ENCODE peak calls at places on chromosomes 4 and X, in seven cellular contexts. One of them, this sample, is unnamed.
A peak's percentile ranks its signal among the peaks of the same experiment; 100 is the strongest.

GRCh38 chr4:173990126-173990878 is 293.2 kb downstream of the FBXO8 start:
- DNase-seq in HepG2: peak; percentile 15
- DNase-seq in HCT116: peak; percentile 24
- DNase-seq in A549: peak; percentile 8
- DNase-seq in K562: no peak
- DNase-seq in H1: peak; percentile 17
- DNase-seq in SK-N-SH: no peak
- DNase-seq in this sample: peak; percentile 46

GRCh38 chr4:182875471-182875870 is 41.7 kb downstream of the DCTD start:
- DNase-seq in H1: no peak
- DNase-seq in K562: no peak
- DNase-seq in SK-N-SH: no peak
- DNase-seq in HCT116: no peak
- DNase-seq in HepG2: no peak
- DNase-seq in A549: no peak
- DNase-seq in this sample: no peak

GRCh38 chr4:53943345-53944085 is 120.9 kb downstream of the CHIC2 start:
- DNase-seq in HCT116: peak; percentile 85
- DNase-seq in HepG2: no peak
- DNase-seq in H1: no peak
- DNase-seq in K562: no peak
- DNase-seq in A549: no peak
- DNase-seq in SK-N-SH: no peak
- DNase-seq in this sample: peak; percentile 69

GRCh38 chr4:26496207-26496783 is 6.0 kb upstream of the CCKAR start:
- DNase-seq in K562: no peak
- DNase-seq in HCT116: no peak
- DNase-seq in HepG2: peak; percentile 13
- DNase-seq in H1: no peak
- DNase-seq in A549: no peak
- DNase-seq in SK-N-SH: no peak
- DNase-seq in this sample: no peak

GRCh38 chr4:136355970-136356369 is 1176.3 kb downstream of the PCDH18 start:
- DNase-seq in HepG2: no peak
- DNase-seq in H1: no peak
- DNase-seq in A549: no peak
- DNase-seq in K562: no peak
- DNase-seq in HCT116: no peak
- DNase-seq in SK-N-SH: no peak
- DNase-seq in this sample: no peak

GRCh38 chr4:183721207-183722081 is 62.4 kb downstream of the TRAPPC11 start:
- DNase-seq in SK-N-SH: peak; percentile 74
- DNase-seq in H1: peak; percentile 10
- DNase-seq in A549: peak; percentile 60
- DNase-seq in K562: no peak
- DNase-seq in HepG2: peak; percentile 96
- DNase-seq in HCT116: no peak
- DNase-seq in this sample: peak; percentile 41

GRCh38 chr4:54659213-54660144 is 1.7 kb downstream of the KIT start:
- DNase-seq in K562: no peak
- DNase-seq in H1: no peak
- DNase-seq in SK-N-SH: peak; percentile 32
- DNase-seq in HCT116: no peak
- DNase-seq in HepG2: no peak
- DNase-seq in A549: no peak
- DNase-seq in this sample: peak; percentile 30

GRCh38 chrX:108018659-108019381 is 26.0 kb upstream of the VSIG1 start:
- DNase-seq in HepG2: no peak
- DNase-seq in SK-N-SH: no peak
- DNase-seq in HCT116: no peak
- DNase-seq in K562: no peak
- DNase-seq in A549: no peak
- DNase-seq in H1: no peak
- DNase-seq in this sample: no peak

GRCh38 chrX:77003956-77004355 is 443.2 kb upstream of the FGF16 start:
- DNase-seq in K562: no peak
- DNase-seq in A549: no peak
- DNase-seq in HepG2: no peak
- DNase-seq in HCT116: no peak
- DNase-seq in H1: no peak
- DNase-seq in SK-N-SH: no peak
- DNase-seq in this sample: no peak

GRCh38 chrX:23884427-23885024 is 23.2 kb downstream of the APOO start:
- DNase-seq in HCT116: no peak
- DNase-seq in SK-N-SH: no peak
- DNase-seq in H1: no peak
- DNase-seq in K562: peak; percentile 16
- DNase-seq in HepG2: peak; percentile 57
- DNase-seq in A549: no peak
- DNase-seq in this sample: peak; percentile 50

GRCh38 chr4:119872344-119873031 is 194.2 kb downstream of the MAD2L1 start:
- DNase-seq in HCT116: no peak
- DNase-seq in K562: no peak
- DNase-seq in A549: no peak
- DNase-seq in HepG2: no peak
- DNase-seq in SK-N-SH: no peak
- DNase-seq in H1: no peak
- DNase-seq in this sample: no peak

GRCh38 chrX:98191003-98191402 is 1307.3 kb downstream of the RPA4 start:
- DNase-seq in SK-N-SH: no peak
- DNase-seq in HepG2: no peak
- DNase-seq in HCT116: no peak
- DNase-seq in K562: no peak
- DNase-seq in H1: no peak
- DNase-seq in A549: no peak
- DNase-seq in this sample: no peak

GRCh38 chrX:145821291-145821897 is 3.8 kb downstream of the SLITRK2 start:
- DNase-seq in HCT116: no peak
- DNase-seq in SK-N-SH: no peak
- DNase-seq in A549: no peak
- DNase-seq in H1: no peak
- DNase-seq in K562: no peak
- DNase-seq in HepG2: no peak
- DNase-seq in this sample: no peak

GRCh38 chr4:140151700-140152014 is 2.3 kb downstream of the MAML3 start:
- DNase-seq in HCT116: peak; percentile 75
- DNase-seq in HepG2: peak; percentile 23
- DNase-seq in SK-N-SH: peak; percentile 92
- DNase-seq in H1: peak; percentile 64
- DNase-seq in K562: peak; percentile 75
- DNase-seq in A549: peak; percentile 80
- DNase-seq in this sample: peak; percentile 85

GRCh38 chr4:61200195-61200990 is at the start of gene ADGRL3:
- DNase-seq in SK-N-SH: peak; percentile 81
- DNase-seq in H1: peak; percentile 64
- DNase-seq in A549: no peak
- DNase-seq in HepG2: no peak
- DNase-seq in K562: no peak
- DNase-seq in HCT116: no peak
- DNase-seq in this sample: peak; percentile 6

DNA sequence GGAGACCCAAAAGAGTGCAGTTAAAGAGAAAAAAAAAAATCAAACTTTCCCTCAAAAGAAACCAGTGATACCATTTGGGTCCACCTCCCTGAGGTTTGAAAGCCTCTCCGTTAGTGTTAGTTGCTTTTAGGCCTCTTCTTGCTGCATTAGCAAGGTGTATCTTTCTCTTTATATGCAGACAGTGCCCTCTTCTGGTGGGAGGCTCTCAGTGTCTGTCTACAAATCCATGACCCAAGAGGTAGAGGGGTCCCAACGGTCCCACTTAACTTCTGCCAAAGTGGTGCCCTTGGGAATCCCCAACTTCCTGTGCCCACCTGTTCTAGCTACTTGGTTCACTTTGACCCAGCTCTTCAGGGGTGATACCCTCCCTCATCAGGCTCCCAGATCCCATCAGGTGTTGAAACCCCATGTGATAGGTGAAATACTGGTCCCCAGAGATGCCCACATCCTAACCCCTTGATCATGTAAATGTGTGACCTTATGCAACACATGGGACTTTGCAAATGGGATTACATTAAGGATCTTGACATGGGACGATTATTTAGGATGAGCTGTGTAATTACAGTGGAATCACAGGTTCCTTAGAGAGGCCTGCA is 63.7 kb upstream of the CD99 start:
- DNase-seq in H1: no peak
- DNase-seq in A549: peak; percentile 48
- DNase-seq in K562: peak; percentile 17
- DNase-seq in HCT116: peak; percentile 44
- DNase-seq in HepG2: peak; percentile 71
- DNase-seq in SK-N-SH: peak; percentile 19
- DNase-seq in this sample: peak; percentile 27
- TF ChIP-seq RAD21 in H1: peak; percentile 88
- TF ChIP-seq RAD21 in A549: peak; percentile 72
- TF ChIP-seq RAD21 in K562: peak; percentile 54
- TF ChIP-seq RAD21 in HCT116: peak; percentile 71
- TF ChIP-seq RAD21 in HepG2: peak; percentile 69
- TF ChIP-seq RAD21 in SK-N-SH: peak; percentile 68
- TF ChIP-seq RAD21 in this sample: peak; percentile 60

DNA sequence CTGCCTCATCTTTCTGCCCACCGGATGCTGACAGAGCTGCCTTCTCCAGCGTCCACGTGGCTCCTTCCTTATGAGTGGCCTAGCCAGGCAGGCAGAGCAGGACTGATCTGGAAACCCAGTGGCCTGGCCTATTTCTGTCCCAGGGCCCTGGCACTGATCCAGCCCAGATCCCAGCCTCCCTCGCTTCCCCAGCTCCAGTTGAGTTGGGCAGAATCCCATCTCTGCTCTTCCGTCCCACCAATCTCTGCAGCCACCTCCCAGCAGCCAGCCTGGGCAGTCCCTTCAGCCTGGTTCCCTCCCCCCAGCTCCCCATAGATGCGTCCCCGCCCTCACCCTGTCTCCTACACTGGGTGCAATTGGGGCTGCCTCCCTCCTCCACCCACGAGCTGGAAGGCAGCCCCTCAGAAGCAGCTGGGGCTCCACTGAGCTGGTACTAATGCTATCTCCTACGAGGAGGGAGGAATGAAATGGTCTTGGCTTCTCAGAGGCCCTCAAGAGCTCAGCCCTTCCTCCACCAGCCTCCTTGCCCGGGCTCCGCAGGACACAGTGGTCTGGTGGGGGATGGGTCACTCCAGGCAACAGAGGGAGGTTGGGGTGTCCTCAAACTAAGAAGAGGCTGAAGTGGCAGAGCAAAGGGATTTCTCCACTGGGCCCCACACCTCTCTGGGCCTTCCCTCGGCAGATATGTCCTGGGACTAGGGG is 94.2 kb downstream of the PJA1 start:
- DNase-seq in A549: no peak
- DNase-seq in HCT116: no peak
- DNase-seq in H1: no peak
- DNase-seq in HepG2: no peak
- DNase-seq in K562: no peak
- DNase-seq in SK-N-SH: peak; percentile 63
- DNase-seq in this sample: no peak
- TF ChIP-seq RAD21 in A549: no peak
- TF ChIP-seq RAD21 in HCT116: no peak
- TF ChIP-seq RAD21 in H1: no peak
- TF ChIP-seq RAD21 in HepG2: no peak
- TF ChIP-seq RAD21 in K562: no peak
- TF ChIP-seq RAD21 in SK-N-SH: no peak
- TF ChIP-seq RAD21 in this sample: no peak

GRCh38 chr4:86130160-86130933 is 229.5 kb downstream of the MAPK10 start:
- DNase-seq in HepG2: no peak
- DNase-seq in H1: no peak
- DNase-seq in A549: no peak
- DNase-seq in SK-N-SH: no peak
- DNase-seq in HCT116: no peak
- DNase-seq in K562: no peak
- DNase-seq in this sample: no peak

GRCh38 chr4:86131456-86131855 is 228.4 kb downstream of the MAPK10 start:
- DNase-seq in HepG2: no peak
- DNase-seq in SK-N-SH: no peak
- DNase-seq in K562: no peak
- DNase-seq in A549: no peak
- DNase-seq in HCT116: no peak
- DNase-seq in H1: no peak
- DNase-seq in this sample: no peak

GRCh38 chr4:86129546-86129945 is 230.3 kb downstream of the MAPK10 start:
- DNase-seq in SK-N-SH: no peak
- DNase-seq in A549: no peak
- DNase-seq in HepG2: no peak
- DNase-seq in K562: no peak
- DNase-seq in HCT116: no peak
- DNase-seq in H1: no peak
- DNase-seq in this sample: no peak

DNA sequence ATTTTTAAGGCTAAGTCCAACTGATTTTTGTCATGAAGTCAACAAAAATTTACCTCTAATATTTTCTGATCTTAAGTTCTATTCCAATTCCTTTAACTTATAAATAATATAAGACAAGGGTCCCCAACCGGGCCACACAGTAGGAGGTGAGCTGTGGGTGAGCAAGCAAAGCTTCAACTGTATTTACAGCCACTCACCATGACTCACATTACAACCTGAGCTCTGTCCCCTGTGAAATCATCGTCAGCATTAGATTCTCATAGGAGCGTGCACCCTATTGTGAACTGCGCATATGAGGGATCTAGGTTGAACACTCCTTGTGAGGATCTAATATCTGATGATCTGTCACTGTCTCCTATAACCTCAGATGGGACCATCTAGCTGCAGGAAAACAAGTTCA is 227.4 kb downstream of the MAPK10 start:
- DNase-seq in SK-N-SH: no peak
- DNase-seq in H1: no peak
- DNase-seq in HepG2: no peak
- DNase-seq in A549: no peak
- DNase-seq in HCT116: no peak
- DNase-seq in K562: no peak
- DNase-seq in this sample: no peak
- TF ChIP-seq RAD21 in SK-N-SH: no peak
- TF ChIP-seq RAD21 in H1: no peak
- TF ChIP-seq RAD21 in HepG2: no peak
- TF ChIP-seq RAD21 in A549: no peak
- TF ChIP-seq RAD21 in HCT116: no peak
- TF ChIP-seq RAD21 in K562: no peak
- TF ChIP-seq RAD21 in this sample: no peak

DNA sequence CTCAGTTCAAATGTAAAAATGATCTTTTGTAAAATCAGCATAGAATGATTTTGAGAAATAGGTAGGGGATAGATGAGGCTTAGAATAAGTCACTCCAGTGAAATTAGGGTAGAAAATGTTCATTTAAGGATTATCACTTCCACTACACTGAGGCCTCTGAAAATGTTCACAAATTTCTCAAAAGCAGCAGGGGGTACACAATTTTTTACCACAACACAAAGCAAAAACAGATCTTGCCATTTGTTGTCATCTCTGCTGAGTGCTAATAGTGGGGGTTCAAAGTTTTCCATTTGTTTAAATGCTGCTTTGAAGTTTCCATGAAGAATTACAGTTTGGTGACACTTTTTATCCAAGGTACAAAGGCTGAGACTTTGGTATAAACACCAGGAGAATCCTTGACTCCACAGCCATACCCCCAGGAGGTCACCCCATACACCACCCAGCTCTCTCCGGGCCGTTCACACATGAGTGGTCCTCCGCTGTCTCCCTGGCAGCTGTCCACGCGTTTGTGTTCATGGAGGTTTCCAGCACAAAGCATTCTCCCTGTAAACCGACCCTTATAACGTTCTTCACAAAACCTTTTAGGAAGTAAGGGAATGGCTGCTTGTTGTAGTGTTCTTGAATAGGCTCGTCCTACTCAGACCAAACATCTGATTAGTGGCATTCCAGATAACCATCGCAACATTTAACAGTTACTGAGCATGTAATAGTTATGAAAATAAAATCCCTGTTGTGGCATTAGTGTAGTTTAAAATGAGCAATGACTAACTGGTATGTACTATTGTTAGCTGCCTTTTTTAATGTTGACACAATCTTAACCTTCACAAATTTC is 71.0 kb downstream of the PRSS12 start:
- DNase-seq in K562: peak; percentile 15
- DNase-seq in H1: no peak
- DNase-seq in SK-N-SH: no peak
- DNase-seq in HCT116: no peak
- DNase-seq in A549: no peak
- DNase-seq in HepG2: peak; percentile 18
- DNase-seq in this sample: peak; percentile 63
- TF ChIP-seq RAD21 in K562: no peak
- TF ChIP-seq RAD21 in H1: no peak
- TF ChIP-seq RAD21 in SK-N-SH: no peak
- TF ChIP-seq RAD21 in HCT116: no peak
- TF ChIP-seq RAD21 in A549: no peak
- TF ChIP-seq RAD21 in HepG2: peak; percentile 13
- TF ChIP-seq RAD21 in this sample: no peak

This sample was measured in IMR-90.